ENCODE peak calls at places on chromosomes 4 and X, in nine cellular contexts. J is A549, U is GM23338, Y is K562, K is HL-60, F is HCT116, M is SK-N-SH, A is HepG2, S is GM12878. T is an unnamed sample.

GRCh38 chr4:163816494-163816893 is 322.0 kb downstream of the TMA16 start:
- DNase-seq in J (no peak), U (peak; percentile 30), Y (no peak), K (no peak), F (no peak), M (no peak), A (no peak), S (no peak), T (no peak)

GRCh38 chr4:184695178-184695896 is 38.6 kb downstream of the CENPU start:
- DNase-seq in J (no peak), U (no peak), Y (no peak), K (no peak), F (no peak), M (no peak), A (no peak), S (no peak), T (no peak)

GRCh38 chr4:41369680-41370079 is 113.0 kb downstream of the UCHL1 start:
- DNase-seq in J (no peak), U (no peak), Y (no peak), K (no peak), F (no peak), M (no peak), A (no peak), S (no peak), T (no peak)

GRCh38 chr4:5458676-5459075 is 249.7 kb downstream of the EVC2 start:
- DNase-seq in J (no peak), U (no peak), Y (no peak), K (no peak), F (no peak), M (no peak), A (no peak), S (no peak), T (no peak)

GRCh38 chrX:107715331-107716044 is 60.1 kb downstream of the TSC22D3 start:
- DNase-seq in J (no peak), U (no peak), Y (no peak), K (no peak), F (no peak), M (peak; percentile 30), A (no peak), S (no peak), T (no peak)

GRCh38 chr4:168605411-168605810 is 108.6 kb downstream of the PALLD start:
- DNase-seq in J (peak; percentile 36), U (no peak), Y (no peak), K (no peak), F (no peak), M (no peak), A (no peak), S (no peak), T (no peak)

GRCh38 chr4:94766856-94767255 is 9.1 kb downstream of the BMPR1B start:
- DNase-seq in J (peak; percentile 75), U (no peak), Y (no peak), K (no peak), F (no peak), M (no peak), A (no peak), S (no peak), T (no peak)

GRCh38 chr4:160567634-160568033 is 1464.8 kb downstream of the RAPGEF2 start:
- DNase-seq in J (no peak), U (no peak), Y (no peak), K (no peak), F (no peak), M (no peak), A (no peak), S (no peak), T (no peak)

GRCh38 chr4:16196482-16197393 is 29.5 kb downstream of the TAPT1 start:
- DNase-seq in J (peak; percentile 54), U (peak; percentile 91), Y (no peak), K (no peak), F (peak; percentile 38), M (no peak), A (peak; percentile 4), S (peak; percentile 21), T (no peak)

GRCh38 chr4:3863841-3864734 is 97.9 kb downstream of the ADRA2C start:
- DNase-seq in J (no peak), U (no peak), Y (no peak), K (no peak), F (no peak), M (no peak), A (no peak), S (no peak), T (no peak)

GRCh38 chr4:14264437-14264836 is 636.9 kb upstream of the BOD1L1 start:
- DNase-seq in J (peak; percentile 23), U (peak; percentile 49), Y (no peak), K (no peak), F (no peak), M (no peak), A (no peak), S (no peak), T (no peak)
- TF ChIP-seq REST in J (no peak), U (no peak), Y (no peak), K (no peak), F (no peak), M (no peak), A (no peak), S (no peak), T (no peak)

GRCh38 chr4:177696438-177696966 is 254.3 kb upstream of the AGA start:
- DNase-seq in J (peak; percentile 1), U (peak; percentile 46), Y (no peak), K (no peak), F (no peak), M (no peak), A (no peak), S (no peak), T (no peak)
- TF ChIP-seq REST in J (no peak), U (no peak), Y (no peak), K (no peak), F (no peak), M (no peak), A (no peak), S (no peak), T (no peak)

DNA sequence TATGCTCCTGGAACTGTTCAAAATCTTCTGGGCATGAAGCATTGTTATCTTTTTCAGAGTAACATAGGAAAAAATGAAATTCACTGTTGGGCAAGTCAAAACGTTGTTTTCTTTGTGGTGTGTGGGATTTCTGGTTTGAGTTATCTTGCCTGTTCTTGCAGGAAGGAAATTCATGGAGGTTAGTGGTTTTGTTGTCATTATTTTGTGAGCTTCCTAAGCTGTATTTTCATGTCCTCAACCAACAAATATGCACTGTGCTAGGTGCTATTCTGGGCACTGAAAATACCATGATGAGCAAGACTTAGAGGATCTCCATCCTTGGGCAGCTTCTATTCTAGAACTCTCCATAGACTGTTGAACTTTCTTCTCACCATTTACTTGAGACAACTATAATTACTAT is 16.9 kb downstream of the SPINK2 start:
- DNase-seq in J (no peak), U (no peak), Y (no peak), K (peak; percentile 24), F (no peak), M (no peak), A (no peak), S (peak; percentile 62), T (no peak)
- TF ChIP-seq REST in J (no peak), U (no peak), Y (no peak), K (no peak), F (no peak), M (no peak), A (no peak), S (no peak), T (no peak)

GRCh38 chrX:32489125-32489524 is 722.2 kb downstream of the DMD start:
- DNase-seq in J (no peak), U (no peak), Y (no peak), K (no peak), F (no peak), M (no peak), A (no peak), S (no peak), T (no peak)

GRCh38 chrX:32480019-32480418 is 731.3 kb downstream of the DMD start:
- DNase-seq in J (no peak), U (no peak), Y (no peak), K (no peak), F (no peak), M (no peak), A (no peak), S (no peak), T (no peak)

GRCh38 chrX:32483534-32484136 is 727.7 kb downstream of the DMD start:
- DNase-seq in J (no peak), U (peak; percentile 56), Y (no peak), K (no peak), F (no peak), M (peak; percentile 11), A (no peak), S (no peak), T (no peak)
- TF ChIP-seq REST in J (no peak), U (no peak), Y (no peak), K (no peak), F (no peak), M (no peak), A (no peak), S (no peak), T (no peak)

GRCh38 chr4:142331646-142332045 is 514.5 kb downstream of the INPP4B start:
- DNase-seq in J (no peak), U (no peak), Y (no peak), K (no peak), F (no peak), M (no peak), A (no peak), S (no peak), T (no peak)
- TF ChIP-seq REST in J (no peak), U (no peak), Y (no peak), K (no peak), F (no peak), M (no peak), A (no peak), S (no peak), T (no peak)